ENCODE peak calls at places on chromosomes 4 and X, in eight cellular contexts. One of them, this sample, is unnamed. For H3K4me1, the result is how much of the 10 kb centered on the place peaks cover.

GRCh38 chrX:1529756-1530155 is 7.2 kb downstream of the P2RY8 start:
- DNase-seq in stomach: no peak
- DNase-seq in body of pancreas: no peak
- DNase-seq in K562: no peak
- DNase-seq in uterus: no peak
- DNase-seq in transverse colon: no peak
- DNase-seq in suprapubic skin: no peak
- DNase-seq in Peyer's patch: peak
- DNase-seq in this sample: no peak

GRCh38 chr4:140863187-140863586 is 107.0 kb upstream of the TBC1D9 start:
- DNase-seq in Peyer's patch: no peak
- DNase-seq in K562: no peak
- DNase-seq in suprapubic skin: no peak
- DNase-seq in stomach: no peak
- DNase-seq in uterus: no peak
- DNase-seq in body of pancreas: no peak
- DNase-seq in transverse colon: no peak
- DNase-seq in this sample: no peak

GRCh38 chr4:184169225-184169867 is 48.3 kb downstream of the ENPP6 start:
- DNase-seq in K562: no peak
- DNase-seq in uterus: no peak
- DNase-seq in Peyer's patch: no peak
- DNase-seq in body of pancreas: no peak
- DNase-seq in transverse colon: no peak
- DNase-seq in stomach: no peak
- DNase-seq in suprapubic skin: no peak
- DNase-seq in this sample: peak

GRCh38 chr4:81257021-81257420 is 42.0 kb upstream of the PRKG2 start:
- DNase-seq in stomach: no peak
- DNase-seq in K562: no peak
- DNase-seq in body of pancreas: no peak
- DNase-seq in Peyer's patch: no peak
- DNase-seq in uterus: no peak
- DNase-seq in transverse colon: no peak
- DNase-seq in suprapubic skin: no peak
- DNase-seq in this sample: no peak

GRCh38 chr4:36310237-36310636 is 28.8 kb downstream of the DTHD1 start:
- DNase-seq in suprapubic skin: no peak
- DNase-seq in K562: no peak
- DNase-seq in Peyer's patch: no peak
- DNase-seq in uterus: no peak
- DNase-seq in transverse colon: no peak
- DNase-seq in body of pancreas: no peak
- DNase-seq in stomach: no peak
- DNase-seq in this sample: no peak

GRCh38 chrX:30690330-30690729 is 37.1 kb downstream of the GK start:
- DNase-seq in suprapubic skin: no peak
- DNase-seq in stomach: no peak
- DNase-seq in uterus: no peak
- DNase-seq in K562: no peak
- DNase-seq in Peyer's patch: no peak
- DNase-seq in transverse colon: no peak
- DNase-seq in body of pancreas: no peak
- DNase-seq in this sample: no peak

GRCh38 chr4:142707397-142707796 is 138.7 kb downstream of the INPP4B start:
- DNase-seq in suprapubic skin: no peak
- DNase-seq in stomach: no peak
- DNase-seq in transverse colon: no peak
- DNase-seq in body of pancreas: no peak
- DNase-seq in Peyer's patch: no peak
- DNase-seq in uterus: no peak
- DNase-seq in K562: no peak
- DNase-seq in this sample: no peak

GRCh38 chr4:83208776-83209365 is 75.7 kb downstream of the COQ2 start:
- DNase-seq in uterus: no peak
- DNase-seq in body of pancreas: no peak
- DNase-seq in K562: no peak
- DNase-seq in transverse colon: no peak
- DNase-seq in Peyer's patch: no peak
- DNase-seq in suprapubic skin: no peak
- DNase-seq in stomach: no peak
- DNase-seq in this sample: no peak

GRCh38 chrX:84322083-84322827 is 134.3 kb upstream of the RPS6KA6 start:
- DNase-seq in K562: no peak
- DNase-seq in body of pancreas: no peak
- DNase-seq in transverse colon: no peak
- DNase-seq in uterus: no peak
- DNase-seq in stomach: no peak
- DNase-seq in suprapubic skin: no peak
- DNase-seq in Peyer's patch: no peak
- DNase-seq in this sample: no peak

GRCh38 chrX:111719426-111720210 is 38.6 kb downstream of the ALG13 start:
- DNase-seq in K562: no peak
- DNase-seq in suprapubic skin: no peak
- DNase-seq in body of pancreas: no peak
- DNase-seq in Peyer's patch: no peak
- DNase-seq in uterus: no peak
- DNase-seq in stomach: no peak
- DNase-seq in transverse colon: no peak
- DNase-seq in this sample: no peak

GRCh38 chr4:160772668-160773067 is 1391.1 kb downstream of the FSTL5 start:
- DNase-seq in uterus: no peak
- DNase-seq in stomach: no peak
- DNase-seq in Peyer's patch: no peak
- DNase-seq in body of pancreas: no peak
- DNase-seq in K562: no peak
- DNase-seq in transverse colon: no peak
- DNase-seq in suprapubic skin: no peak
- DNase-seq in this sample: no peak

GRCh38 chr4:156941940-156942548 is 29.6 kb downstream of the PDGFC start:
- DNase-seq in K562: no peak
- DNase-seq in Peyer's patch: no peak
- DNase-seq in body of pancreas: peak
- DNase-seq in uterus: peak
- DNase-seq in suprapubic skin: no peak
- DNase-seq in stomach: peak
- DNase-seq in transverse colon: peak
- DNase-seq in this sample: peak

GRCh38 chr4:153570228-153570973 is 104.2 kb downstream of the TMEM131L start:
- DNase-seq in stomach: no peak
- DNase-seq in K562: no peak
- DNase-seq in Peyer's patch: no peak
- DNase-seq in suprapubic skin: no peak
- DNase-seq in body of pancreas: no peak
- DNase-seq in uterus: no peak
- DNase-seq in transverse colon: no peak
- DNase-seq in this sample: no peak

GRCh38 chr4:177246636-177247584 is 62.8 kb upstream of the NEIL3 start:
- DNase-seq in body of pancreas: no peak
- DNase-seq in uterus: no peak
- DNase-seq in stomach: no peak
- DNase-seq in K562: no peak
- DNase-seq in transverse colon: no peak
- DNase-seq in suprapubic skin: no peak
- DNase-seq in Peyer's patch: no peak
- DNase-seq in this sample: no peak

GRCh38 chrX:45322820-45323219 is 122.1 kb upstream of the DIPK2B start:
- DNase-seq in suprapubic skin: no peak
- DNase-seq in Peyer's patch: no peak
- DNase-seq in transverse colon: no peak
- DNase-seq in stomach: no peak
- DNase-seq in uterus: no peak
- DNase-seq in K562: no peak
- DNase-seq in body of pancreas: no peak
- DNase-seq in this sample: no peak

GRCh38 chr4:7785017-7785416 is 154.6 kb downstream of the AFAP1 start:
- DNase-seq in Peyer's patch: no peak
- DNase-seq in transverse colon: no peak
- DNase-seq in suprapubic skin: no peak
- DNase-seq in K562: no peak
- DNase-seq in uterus: no peak
- DNase-seq in body of pancreas: no peak
- DNase-seq in stomach: no peak
- DNase-seq in this sample: no peak

GRCh38 chr4:170990989-170991589 is 822.1 kb upstream of the GALNTL6 start:
- DNase-seq in uterus: no peak
- DNase-seq in Peyer's patch: no peak
- DNase-seq in stomach: no peak
- DNase-seq in K562: peak
- DNase-seq in suprapubic skin: no peak
- DNase-seq in body of pancreas: peak
- DNase-seq in transverse colon: no peak
- DNase-seq in this sample: no peak

GRCh38 chrX:40644175-40644574 is 3.2 kb downstream of the CXorf38 start:
- DNase-seq in transverse colon: no peak
- DNase-seq in suprapubic skin: no peak
- DNase-seq in uterus: no peak
- DNase-seq in body of pancreas: no peak
- DNase-seq in Peyer's patch: no peak
- DNase-seq in K562: peak
- DNase-seq in stomach: no peak
- DNase-seq in this sample: peak

GRCh38 chr4:6391186-6391851 is 81.1 kb downstream of the PPP2R2C start:
- DNase-seq in transverse colon: no peak
- DNase-seq in uterus: no peak
- DNase-seq in suprapubic skin: no peak
- DNase-seq in stomach: no peak
- DNase-seq in Peyer's patch: no peak
- DNase-seq in K562: no peak
- DNase-seq in body of pancreas: no peak
- DNase-seq in this sample: no peak

GRCh38 chr4:2937146-2937857 is 25.9 kb downstream of the NOP14 start:
- DNase-seq in transverse colon: peak
- DNase-seq in stomach: peak
- DNase-seq in Peyer's patch: peak
- DNase-seq in body of pancreas: no peak
- DNase-seq in uterus: peak
- DNase-seq in suprapubic skin: peak
- DNase-seq in K562: no peak
- DNase-seq in this sample: no peak

GRCh38 chrX:12791253-12792228 is at the start of gene PRPS2:
- DNase-seq in K562: peak
- DNase-seq in body of pancreas: peak
- DNase-seq in stomach: peak
- DNase-seq in uterus: peak
- DNase-seq in suprapubic skin: peak
- DNase-seq in transverse colon: peak
- DNase-seq in Peyer's patch: peak
- DNase-seq in this sample: peak
- TF ChIP-seq POLR2A in K562: peak
- TF ChIP-seq POLR2A in body of pancreas: peak
- TF ChIP-seq POLR2A in stomach: no peak
- TF ChIP-seq POLR2A in uterus: no peak
- TF ChIP-seq POLR2A in suprapubic skin: peak
- TF ChIP-seq POLR2A in transverse colon: peak
- TF ChIP-seq POLR2A in Peyer's patch: peak
- TF ChIP-seq POLR2A in this sample: peak

GRCh38 chrX:154044045-154044444 is 24.3 kb upstream of the IRAK1 start:
- DNase-seq in suprapubic skin: no peak
- DNase-seq in transverse colon: no peak
- DNase-seq in uterus: no peak
- DNase-seq in K562: no peak
- DNase-seq in stomach: no peak
- DNase-seq in body of pancreas: no peak
- DNase-seq in Peyer's patch: no peak
- DNase-seq in this sample: no peak
- H3K4me1 ChIP-seq in suprapubic skin: half or more
- H3K4me1 ChIP-seq in transverse colon: under half
- H3K4me1 ChIP-seq in uterus: under half
- H3K4me1 ChIP-seq in K562: under half
- H3K4me1 ChIP-seq in stomach: half or more
- H3K4me1 ChIP-seq in body of pancreas: under half
- H3K4me1 ChIP-seq in Peyer's patch: under half
- H3K4me1 ChIP-seq in this sample: under half

GRCh38 chrX:154836163-154836562 is 1.7 kb upstream of the SMIM9 start:
- DNase-seq in Peyer's patch: no peak
- DNase-seq in stomach: no peak
- DNase-seq in suprapubic skin: no peak
- DNase-seq in transverse colon: no peak
- DNase-seq in body of pancreas: no peak
- DNase-seq in K562: peak
- DNase-seq in uterus: no peak
- DNase-seq in this sample: no peak

DNA sequence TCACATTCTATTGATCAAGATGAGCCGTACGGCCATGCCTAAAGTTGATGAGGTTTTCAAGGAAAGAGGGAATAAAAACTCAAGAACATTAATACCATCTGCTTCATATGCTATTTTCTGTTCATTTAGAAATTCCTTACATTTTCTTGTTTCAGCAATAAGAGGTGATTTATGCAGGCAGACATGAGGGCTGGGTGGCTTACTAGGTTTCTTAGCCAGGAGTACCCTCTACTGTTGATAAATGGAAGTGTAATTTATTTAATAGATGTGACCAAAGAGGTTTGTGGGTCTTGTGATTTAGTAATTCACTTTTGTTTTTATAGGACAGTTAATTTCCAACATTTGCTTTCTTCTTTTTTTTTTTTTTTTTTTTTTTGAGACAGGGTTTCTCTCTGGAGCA is 6.4 kb upstream of the SMIM9 start:
- DNase-seq in Peyer's patch: no peak
- DNase-seq in suprapubic skin: no peak
- DNase-seq in body of pancreas: peak
- DNase-seq in K562: peak
- DNase-seq in stomach: no peak
- DNase-seq in uterus: no peak
- DNase-seq in transverse colon: no peak
- DNase-seq in this sample: no peak
- TF ChIP-seq CTCF in Peyer's patch: peak
- TF ChIP-seq CTCF in suprapubic skin: no peak
- TF ChIP-seq CTCF in body of pancreas: peak
- TF ChIP-seq CTCF in K562: peak
- TF ChIP-seq CTCF in stomach: no peak
- TF ChIP-seq CTCF in uterus: peak
- TF ChIP-seq CTCF in transverse colon: peak
- TF ChIP-seq CTCF in this sample: peak

DNA sequence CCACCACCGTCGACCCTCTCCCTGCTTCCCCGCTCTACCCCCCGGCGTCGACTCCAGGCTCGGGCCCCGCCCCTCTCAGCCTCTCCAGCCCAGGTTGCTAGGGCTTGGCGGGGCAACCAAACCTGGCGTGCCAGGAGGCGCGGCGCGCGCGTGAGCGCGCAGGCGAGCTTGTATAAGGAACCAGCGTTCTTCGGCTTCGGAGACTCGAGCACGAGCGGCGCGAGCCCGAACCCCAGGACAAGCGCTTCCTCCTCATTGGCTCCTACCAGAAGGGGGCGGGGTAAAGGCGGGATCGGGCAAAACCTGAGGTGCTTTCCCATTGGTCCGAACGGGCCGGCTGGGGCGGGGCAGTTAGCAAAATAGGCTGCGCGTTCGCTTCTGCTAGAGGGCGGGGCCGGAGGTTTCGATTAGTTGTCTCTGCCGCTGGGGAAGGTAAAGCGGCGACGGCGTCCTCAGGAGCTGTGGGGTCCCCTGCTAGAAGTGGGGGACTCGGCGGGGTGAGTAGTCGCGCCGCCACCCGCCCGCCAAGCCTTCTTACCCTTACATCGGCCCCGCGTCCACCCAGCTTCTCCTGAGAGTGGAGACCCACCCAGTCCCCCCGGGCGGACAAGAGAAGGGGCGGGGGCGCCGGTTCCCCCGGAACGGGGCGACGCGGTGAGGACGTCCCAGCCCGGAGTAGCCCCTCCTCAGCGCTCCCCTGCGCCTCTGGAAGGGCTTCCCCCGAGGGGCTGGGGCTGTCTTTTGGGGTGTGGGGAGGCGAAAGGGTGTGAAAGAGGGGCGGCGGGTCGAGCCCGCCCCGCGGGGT is at the start of gene CDKL5:
- DNase-seq in uterus: peak
- DNase-seq in Peyer's patch: peak
- DNase-seq in stomach: peak
- DNase-seq in suprapubic skin: peak
- DNase-seq in transverse colon: peak
- DNase-seq in body of pancreas: peak
- DNase-seq in K562: peak
- DNase-seq in this sample: peak
- TF ChIP-seq POLR2A in uterus: peak
- TF ChIP-seq POLR2A in Peyer's patch: peak
- TF ChIP-seq POLR2A in stomach: no peak
- TF ChIP-seq POLR2A in suprapubic skin: peak
- TF ChIP-seq POLR2A in transverse colon: peak
- TF ChIP-seq POLR2A in body of pancreas: peak
- TF ChIP-seq POLR2A in K562: no peak
- TF ChIP-seq POLR2A in this sample: peak